ENCODE peak calls at places on chromosomes 6 and 20, in eight cellular contexts. One of them, this sample, is unnamed.

GRCh38 chr6:81309841-81310240 is 442.6 kb downstream of the TENT5A start:
- DNase-seq in keratinocyte: no peak
- DNase-seq in left lung: no peak
- DNase-seq in transverse colon: no peak
- DNase-seq in heart right ventricle: no peak
- DNase-seq in fibroblast of lung: peak; percentile 3
- DNase-seq in IMR-90: peak; percentile 2
- DNase-seq in heart left ventricle: no peak
- DNase-seq in this sample: no peak

GRCh38 chr6:6810727-6811126 is 222.2 kb downstream of the LY86 start:
- DNase-seq in keratinocyte: no peak
- DNase-seq in left lung: no peak
- DNase-seq in transverse colon: peak; percentile 20
- DNase-seq in heart right ventricle: no peak
- DNase-seq in fibroblast of lung: no peak
- DNase-seq in IMR-90: no peak
- DNase-seq in heart left ventricle: no peak
- DNase-seq in this sample: peak; percentile 22

GRCh38 chr6:26173836-26174144 is 86.6 kb downstream of the HFE start:
- DNase-seq in keratinocyte: no peak
- DNase-seq in left lung: no peak
- DNase-seq in transverse colon: no peak
- DNase-seq in heart right ventricle: no peak
- DNase-seq in fibroblast of lung: no peak
- DNase-seq in IMR-90: no peak
- DNase-seq in heart left ventricle: no peak
- DNase-seq in this sample: no peak

GRCh38 chr6:166415306-166415705 is 32.6 kb upstream of the MPC1 start:
- DNase-seq in keratinocyte: no peak
- DNase-seq in left lung: no peak
- DNase-seq in transverse colon: peak; percentile 33
- DNase-seq in heart right ventricle: no peak
- DNase-seq in fibroblast of lung: no peak
- DNase-seq in IMR-90: no peak
- DNase-seq in heart left ventricle: no peak
- DNase-seq in this sample: no peak

GRCh38 chr20:19712737-19713260 is 45.3 kb upstream of the RIN2 start:
- DNase-seq in keratinocyte: no peak
- DNase-seq in left lung: no peak
- DNase-seq in transverse colon: no peak
- DNase-seq in heart right ventricle: no peak
- DNase-seq in fibroblast of lung: peak; percentile 82
- DNase-seq in IMR-90: peak; percentile 8
- DNase-seq in heart left ventricle: no peak
- DNase-seq in this sample: no peak

GRCh38 chr6:40962241-40962640 is 76.8 kb downstream of the UNC5CL start:
- DNase-seq in keratinocyte: peak; percentile 98
- DNase-seq in left lung: no peak
- DNase-seq in transverse colon: no peak
- DNase-seq in heart right ventricle: no peak
- DNase-seq in fibroblast of lung: peak; percentile 53
- DNase-seq in IMR-90: peak; percentile 95
- DNase-seq in heart left ventricle: no peak
- DNase-seq in this sample: no peak

GRCh38 chr20:22684763-22685443 is 100.5 kb upstream of the FOXA2 start:
- DNase-seq in keratinocyte: no peak
- DNase-seq in left lung: no peak
- DNase-seq in transverse colon: no peak
- DNase-seq in heart right ventricle: no peak
- DNase-seq in fibroblast of lung: no peak
- DNase-seq in IMR-90: no peak
- DNase-seq in heart left ventricle: no peak
- DNase-seq in this sample: no peak

GRCh38 chr6:35089216-35089934 is 51.8 kb downstream of the TCP11 start:
- DNase-seq in keratinocyte: no peak
- DNase-seq in left lung: no peak
- DNase-seq in transverse colon: no peak
- DNase-seq in heart right ventricle: no peak
- DNase-seq in fibroblast of lung: no peak
- DNase-seq in IMR-90: no peak
- DNase-seq in heart left ventricle: no peak
- DNase-seq in this sample: peak; percentile 52

GRCh38 chr6:95249176-95249575 is 328.2 kb upstream of the MANEA start:
- DNase-seq in keratinocyte: no peak
- DNase-seq in left lung: no peak
- DNase-seq in transverse colon: no peak
- DNase-seq in heart right ventricle: no peak
- DNase-seq in fibroblast of lung: peak; percentile 95
- DNase-seq in IMR-90: peak; percentile 80
- DNase-seq in heart left ventricle: no peak
- DNase-seq in this sample: no peak

GRCh38 chr6:30888472-30889137 is 4.3 kb downstream of the DDR1 start:
- DNase-seq in keratinocyte: no peak
- DNase-seq in left lung: no peak
- DNase-seq in transverse colon: no peak
- DNase-seq in heart right ventricle: no peak
- DNase-seq in fibroblast of lung: peak; percentile 33
- DNase-seq in IMR-90: peak; percentile 58
- DNase-seq in heart left ventricle: no peak
- DNase-seq in this sample: no peak

GRCh38 chr6:33851959-33852358 is 48.2 kb upstream of the MLN start:
- DNase-seq in keratinocyte: no peak
- DNase-seq in left lung: no peak
- DNase-seq in transverse colon: peak; percentile 26
- DNase-seq in heart right ventricle: no peak
- DNase-seq in fibroblast of lung: no peak
- DNase-seq in IMR-90: no peak
- DNase-seq in heart left ventricle: no peak
- DNase-seq in this sample: no peak

GRCh38 chr6:79574636-79575035 is 37.4 kb upstream of the LCA5 start:
- DNase-seq in keratinocyte: no peak
- DNase-seq in left lung: no peak
- DNase-seq in transverse colon: no peak
- DNase-seq in heart right ventricle: no peak
- DNase-seq in fibroblast of lung: peak; percentile 56
- DNase-seq in IMR-90: peak; percentile 78
- DNase-seq in heart left ventricle: no peak
- DNase-seq in this sample: no peak

GRCh38 chr6:19301980-19302379 is 535.2 kb upstream of the ID4 start:
- DNase-seq in keratinocyte: no peak
- DNase-seq in left lung: no peak
- DNase-seq in transverse colon: no peak
- DNase-seq in heart right ventricle: no peak
- DNase-seq in fibroblast of lung: peak; percentile 59
- DNase-seq in IMR-90: peak; percentile 24
- DNase-seq in heart left ventricle: no peak
- DNase-seq in this sample: no peak

GRCh38 chr6:28983838-28984237 is 21.3 kb downstream of the ZNF311 start:
- DNase-seq in keratinocyte: no peak
- DNase-seq in left lung: no peak
- DNase-seq in transverse colon: no peak
- DNase-seq in heart right ventricle: no peak
- DNase-seq in fibroblast of lung: no peak
- DNase-seq in IMR-90: no peak
- DNase-seq in heart left ventricle: no peak
- DNase-seq in this sample: no peak

GRCh38 chr6:28985396-28986164 is 19.5 kb downstream of the ZNF311 start:
- DNase-seq in keratinocyte: peak; percentile 92
- DNase-seq in left lung: peak; percentile 82
- DNase-seq in transverse colon: peak; percentile 86
- DNase-seq in heart right ventricle: peak; percentile 70
- DNase-seq in fibroblast of lung: peak; percentile 99
- DNase-seq in IMR-90: peak; percentile 98
- DNase-seq in heart left ventricle: peak; percentile 81
- DNase-seq in this sample: peak; percentile 89

GRCh38 chr6:28988536-28989415 is 16.3 kb downstream of the ZNF311 start:
- DNase-seq in keratinocyte: peak; percentile 30
- DNase-seq in left lung: peak; percentile 86
- DNase-seq in transverse colon: peak; percentile 52
- DNase-seq in heart right ventricle: peak; percentile 47
- DNase-seq in fibroblast of lung: peak; percentile 71
- DNase-seq in IMR-90: peak; percentile 61
- DNase-seq in heart left ventricle: peak; percentile 77
- DNase-seq in this sample: no peak
- TF ChIP-seq CTCF in keratinocyte: peak; percentile 47
- TF ChIP-seq CTCF in left lung: peak; percentile 23
- TF ChIP-seq CTCF in transverse colon: peak; percentile 24
- TF ChIP-seq CTCF in heart right ventricle: peak; percentile 17
- TF ChIP-seq CTCF in fibroblast of lung: peak; percentile 56
- TF ChIP-seq CTCF in IMR-90: peak; percentile 58
- TF ChIP-seq CTCF in heart left ventricle: no peak
- TF ChIP-seq CTCF in this sample: peak; percentile 10

GRCh38 chr20:63734946-63735858 is 1.3 kb upstream of the LIME1 start:
- DNase-seq in keratinocyte: no peak
- DNase-seq in left lung: peak; percentile 73
- DNase-seq in transverse colon: no peak
- DNase-seq in heart right ventricle: no peak
- DNase-seq in fibroblast of lung: no peak
- DNase-seq in IMR-90: no peak
- DNase-seq in heart left ventricle: no peak
- DNase-seq in this sample: peak; percentile 80

GRCh38 chr20:63736893-63737689 is 627 bp downstream of the LIME1 start:
- DNase-seq in keratinocyte: no peak
- DNase-seq in left lung: peak; percentile 80
- DNase-seq in transverse colon: peak; percentile 54
- DNase-seq in heart right ventricle: no peak
- DNase-seq in fibroblast of lung: no peak
- DNase-seq in IMR-90: no peak
- DNase-seq in heart left ventricle: no peak
- DNase-seq in this sample: no peak

GRCh38 chr20:63734111-63734945 is 2.1 kb upstream of the LIME1 start:
- DNase-seq in keratinocyte: no peak
- DNase-seq in left lung: peak; percentile 69
- DNase-seq in transverse colon: no peak
- DNase-seq in heart right ventricle: no peak
- DNase-seq in fibroblast of lung: no peak
- DNase-seq in IMR-90: no peak
- DNase-seq in heart left ventricle: no peak
- DNase-seq in this sample: no peak

GRCh38 chr20:63737690-63737939 is 1.2 kb downstream of the LIME1 start:
- DNase-seq in keratinocyte: no peak
- DNase-seq in left lung: no peak
- DNase-seq in transverse colon: no peak
- DNase-seq in heart right ventricle: no peak
- DNase-seq in fibroblast of lung: no peak
- DNase-seq in IMR-90: no peak
- DNase-seq in heart left ventricle: peak; percentile 67
- DNase-seq in this sample: peak; percentile 67

DNA sequence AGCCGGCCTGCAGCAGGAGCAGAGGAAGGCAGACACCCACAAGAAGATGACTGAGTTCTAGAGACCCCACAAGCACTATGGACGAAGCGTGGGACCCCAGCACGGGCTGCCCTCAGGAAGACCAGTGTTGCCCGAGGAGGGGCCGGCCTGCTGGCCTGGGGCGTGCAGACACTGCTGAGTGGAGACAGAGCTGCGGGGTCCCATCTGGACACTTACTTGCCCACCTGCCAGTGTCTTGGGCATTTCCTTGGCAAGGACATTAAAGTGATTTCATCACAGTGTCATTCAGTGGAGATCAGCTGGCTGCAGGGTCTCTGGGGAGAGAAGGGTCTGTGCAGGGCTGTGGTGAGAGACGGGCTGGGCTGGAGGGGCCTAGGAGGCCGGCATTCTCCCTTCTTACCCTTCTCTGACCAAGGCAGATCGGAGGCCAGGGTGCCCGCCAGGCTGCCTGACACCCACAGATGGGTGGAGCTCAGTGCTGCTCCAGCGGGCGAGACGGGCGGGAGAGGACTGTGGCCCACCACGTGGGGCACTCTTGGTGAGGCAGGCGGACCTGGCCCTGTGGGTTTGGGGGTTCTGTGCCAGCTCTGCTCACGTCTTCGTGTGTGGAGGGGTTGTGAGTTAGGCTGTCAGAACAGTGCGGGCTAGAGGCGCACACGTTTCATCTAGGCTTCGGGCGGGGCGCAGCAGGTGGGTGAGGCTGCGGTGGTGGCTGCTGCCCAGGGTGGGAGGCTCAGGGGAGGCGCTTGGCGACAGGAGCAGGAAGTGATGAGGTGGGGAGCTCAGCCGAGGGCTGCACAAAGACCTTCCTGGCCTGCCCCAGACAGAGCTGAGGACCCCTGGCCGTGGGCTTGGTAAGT is at the start of gene LIME1:
- DNase-seq in keratinocyte: no peak
- DNase-seq in left lung: peak; percentile 81
- DNase-seq in transverse colon: peak; percentile 83
- DNase-seq in heart right ventricle: no peak
- DNase-seq in fibroblast of lung: no peak
- DNase-seq in IMR-90: no peak
- DNase-seq in heart left ventricle: peak; percentile 75
- DNase-seq in this sample: no peak
- H3K4me3 ChIP-seq in keratinocyte: no peak within 1 kb of the TSS
- H3K4me3 ChIP-seq in left lung: peak within 1 kb of the TSS; percentile 43
- H3K4me3 ChIP-seq in transverse colon: peak within 1 kb of the TSS; percentile 52
- H3K4me3 ChIP-seq in heart right ventricle: peak within 1 kb of the TSS; percentile 26
- H3K4me3 ChIP-seq in fibroblast of lung: no peak within 1 kb of the TSS
- H3K4me3 ChIP-seq in IMR-90: no peak within 1 kb of the TSS
- H3K4me3 ChIP-seq in heart left ventricle: no peak within 1 kb of the TSS
- H3K4me3 ChIP-seq in this sample: peak within 1 kb of the TSS; percentile 58

DNA sequence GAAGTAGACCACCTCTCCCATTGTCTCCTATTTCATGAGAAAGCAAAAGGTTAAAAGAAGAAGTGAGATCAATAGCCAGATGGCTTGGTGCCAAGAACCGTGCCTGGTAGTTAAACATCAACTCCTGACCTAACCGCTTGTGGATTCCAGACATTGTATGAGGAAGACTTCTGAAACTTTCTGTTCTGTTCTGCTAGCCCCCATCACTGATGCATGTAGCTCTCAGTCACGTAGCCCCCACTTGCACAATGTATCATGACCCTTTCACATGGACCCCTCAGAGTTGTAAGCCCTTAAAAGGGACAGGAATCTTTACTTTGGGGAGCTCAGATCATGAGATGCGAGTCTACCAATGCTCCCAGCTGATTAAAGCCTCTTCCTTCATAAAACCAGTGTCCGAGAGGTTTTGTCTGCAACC is 301.2 kb downstream of the RNGTT start:
- DNase-seq in keratinocyte: no peak
- DNase-seq in left lung: no peak
- DNase-seq in transverse colon: no peak
- DNase-seq in heart right ventricle: no peak
- DNase-seq in fibroblast of lung: no peak
- DNase-seq in IMR-90: no peak
- DNase-seq in heart left ventricle: no peak
- DNase-seq in this sample: no peak
- H3K9me3 ChIP-seq in keratinocyte: no peaks in the 10 kb centered on the region
- H3K9me3 ChIP-seq in left lung: peaks cover 64% of the 10 kb centered on the region
- H3K9me3 ChIP-seq in transverse colon: peaks cover 17% of the 10 kb centered on the region
- H3K9me3 ChIP-seq in heart right ventricle: peaks cover 47% of the 10 kb centered on the region
- H3K9me3 ChIP-seq in fibroblast of lung: no peaks in the 10 kb centered on the region
- H3K9me3 ChIP-seq in IMR-90: peaks cover 5% of the 10 kb centered on the region
- H3K9me3 ChIP-seq in heart left ventricle: peaks cover 54% of the 10 kb centered on the region
- H3K9me3 ChIP-seq in this sample: no peaks in the 10 kb centered on the region

DNA sequence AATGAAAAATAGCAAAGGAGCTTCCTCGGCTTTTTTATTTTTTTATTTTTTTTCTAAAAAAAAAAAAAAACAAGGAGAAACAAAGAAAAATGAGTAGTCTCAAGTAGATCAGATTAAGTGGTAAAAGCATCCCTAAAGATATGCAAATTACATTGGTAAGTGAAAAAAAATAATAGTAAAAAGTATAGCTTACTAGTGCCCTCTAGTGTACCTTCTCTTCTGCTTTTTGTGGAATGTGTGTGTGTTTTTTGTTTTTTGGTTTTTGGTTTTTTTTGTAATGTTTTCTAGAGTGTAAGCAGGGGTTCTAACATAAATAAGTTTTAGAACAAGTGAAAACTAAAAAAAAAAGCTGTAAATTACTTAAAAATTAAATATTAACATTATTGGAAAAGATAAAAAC is 1062.0 kb downstream of the HACE1 start:
- DNase-seq in keratinocyte: no peak
- DNase-seq in left lung: no peak
- DNase-seq in transverse colon: no peak
- DNase-seq in heart right ventricle: no peak
- DNase-seq in fibroblast of lung: no peak
- DNase-seq in IMR-90: no peak
- DNase-seq in heart left ventricle: no peak
- DNase-seq in this sample: no peak
- TF ChIP-seq CTCF in keratinocyte: no peak
- TF ChIP-seq CTCF in left lung: no peak
- TF ChIP-seq CTCF in transverse colon: no peak
- TF ChIP-seq CTCF in heart right ventricle: no peak
- TF ChIP-seq CTCF in fibroblast of lung: no peak
- TF ChIP-seq CTCF in IMR-90: peak; percentile 20
- TF ChIP-seq CTCF in heart left ventricle: no peak
- TF ChIP-seq CTCF in this sample: no peak

This sample was measured in pancreas.